ENCODE peak calls at places on chromosomes 12 and 14, in seven cellular contexts. Z is central memory CD4-positive, alpha-beta T cell; K is Peyer's patch; C is HCT116; P is iris pigment epithelial cell; W is renal cortical epithelial cell; S is HCEC 1CT. D is an unnamed sample.

GRCh38 chr14:104095426-104096310 is 10.2 kb downstream of the ASPG start:
- DNase-seq in Z (no peak), K (no peak), C (no peak), P (no peak), W (no peak), S (no peak), D (no peak)

GRCh38 chr14:63457498-63457897 is 85.7 kb downstream of the PPP2R5E start:
- DNase-seq in Z (no peak), K (no peak), C (no peak), P (no peak), W (no peak), S (no peak), D (no peak)

GRCh38 chr14:35553808-35554207 is 19.8 kb downstream of the INSM2 start:
- DNase-seq in Z (no peak), K (no peak), C (no peak), P (peak; percentile 47), W (no peak), S (peak; percentile 73), D (no peak)

GRCh38 chr12:23585782-23586163 is 363.7 kb downstream of the SOX5 start:
- DNase-seq in Z (no peak), K (no peak), C (no peak), P (no peak), W (no peak), S (no peak), D (no peak)

GRCh38 chr12:28872654-28873268 is 276.3 kb upstream of the FAR2 start:
- DNase-seq in Z (no peak), K (no peak), C (peak; percentile 46), P (peak; percentile 66), W (peak; percentile 40), S (peak; percentile 68), D (peak; percentile 56)

GRCh38 chr12:112812598-112813406 is 21.3 kb downstream of the RPH3A start:
- DNase-seq in Z (no peak), K (no peak), C (no peak), P (peak; percentile 5), W (peak; percentile 7), S (no peak), D (no peak)

GRCh38 chr14:75487155-75487671 is 35.1 kb upstream of the BATF start:
- DNase-seq in Z (no peak), K (no peak), C (no peak), P (no peak), W (peak; percentile 78), S (no peak), D (peak; percentile 10)

GRCh38 chr12:124913474-124914391 is 717 bp downstream of the UBC start:
- DNase-seq in Z (peak; percentile 88), K (peak; percentile 98), C (no peak), P (peak; percentile 78), W (peak; percentile 64), S (peak; percentile 85), D (no peak)

GRCh38 chr14:31208546-31209424 is 1.2 kb upstream of the HECTD1 start:
- DNase-seq in Z (no peak), K (peak; percentile 18), C (no peak), P (no peak), W (no peak), S (no peak), D (no peak)

GRCh38 chr14:35362911-35363374 is 41.6 kb downstream of the NFKBIA start:
- DNase-seq in Z (no peak), K (no peak), C (no peak), P (peak; percentile 61), W (no peak), S (no peak), D (no peak)

D was measured in kidney glomerular epithelial cell.